ENCODE peak calls at places on chromosomes 13 and 19, in ten cellular contexts. One of them, this sample, is unnamed.

GRCh38 chr13:45219123-45219891 is 18.5 kb upstream of the KCTD4 start:
- DNase-seq in CD4-positive, alpha-beta memory T cell: no peak
- DNase-seq in lung: no peak
- DNase-seq in RWPE2: no peak
- DNase-seq in heart right ventricle: no peak
- DNase-seq in left ventricle myocardium inferior: no peak
- DNase-seq in A549: peak; percentile 9
- DNase-seq in psoas muscle: no peak
- DNase-seq in endodermal cell: no peak
- DNase-seq in hepatocyte: peak; percentile 23
- DNase-seq in this sample: peak; percentile 87

GRCh38 chr13:40494932-40495619 is 171.4 kb downstream of the FOXO1 start:
- DNase-seq in CD4-positive, alpha-beta memory T cell: peak; percentile 55
- DNase-seq in lung: no peak
- DNase-seq in psoas muscle: no peak
- DNase-seq in endodermal cell: no peak
- DNase-seq in heart right ventricle: no peak
- DNase-seq in A549: no peak
- DNase-seq in left ventricle myocardium inferior: no peak
- DNase-seq in hepatocyte: no peak
- DNase-seq in RWPE2: no peak
- DNase-seq in this sample: peak; percentile 22

GRCh38 chr13:41716236-41716635 is 244.7 kb downstream of the VWA8 start:
- DNase-seq in heart right ventricle: no peak
- DNase-seq in endodermal cell: no peak
- DNase-seq in CD4-positive, alpha-beta memory T cell: no peak
- DNase-seq in lung: no peak
- DNase-seq in RWPE2: no peak
- DNase-seq in hepatocyte: no peak
- DNase-seq in psoas muscle: no peak
- DNase-seq in A549: no peak
- DNase-seq in left ventricle myocardium inferior: no peak
- DNase-seq in this sample: no peak

GRCh38 chr19:33727331-33728028 is 69.2 kb upstream of the KCTD15 start:
- DNase-seq in lung: no peak
- DNase-seq in heart right ventricle: no peak
- DNase-seq in hepatocyte: no peak
- DNase-seq in left ventricle myocardium inferior: no peak
- DNase-seq in psoas muscle: no peak
- DNase-seq in RWPE2: no peak
- DNase-seq in CD4-positive, alpha-beta memory T cell: no peak
- DNase-seq in endodermal cell: no peak
- DNase-seq in A549: no peak
- DNase-seq in this sample: no peak

GRCh38 chr19:16365300-16365996 is 40.8 kb downstream of the KLF2 start:
- DNase-seq in lung: no peak
- DNase-seq in endodermal cell: no peak
- DNase-seq in psoas muscle: no peak
- DNase-seq in left ventricle myocardium inferior: no peak
- DNase-seq in RWPE2: no peak
- DNase-seq in CD4-positive, alpha-beta memory T cell: no peak
- DNase-seq in hepatocyte: peak; percentile 12
- DNase-seq in heart right ventricle: no peak
- DNase-seq in A549: no peak
- DNase-seq in this sample: peak; percentile 71

GRCh38 chr19:21586341-21587116 is 81.1 kb downstream of the ZNF429 start:
- DNase-seq in lung: no peak
- DNase-seq in A549: no peak
- DNase-seq in left ventricle myocardium inferior: peak; percentile 36
- DNase-seq in heart right ventricle: no peak
- DNase-seq in CD4-positive, alpha-beta memory T cell: no peak
- DNase-seq in endodermal cell: peak; percentile 72
- DNase-seq in psoas muscle: peak; percentile 18
- DNase-seq in RWPE2: no peak
- DNase-seq in hepatocyte: peak; percentile 30
- DNase-seq in this sample: no peak

GRCh38 chr19:1526066-1526778 is 2.3 kb downstream of the PLK5 start:
- DNase-seq in left ventricle myocardium inferior: no peak
- DNase-seq in heart right ventricle: no peak
- DNase-seq in CD4-positive, alpha-beta memory T cell: no peak
- DNase-seq in endodermal cell: no peak
- DNase-seq in psoas muscle: no peak
- DNase-seq in lung: no peak
- DNase-seq in hepatocyte: no peak
- DNase-seq in RWPE2: no peak
- DNase-seq in A549: no peak
- DNase-seq in this sample: no peak

GRCh38 chr13:23510979-23511735 is 59.1 kb upstream of the TNFRSF19 start:
- DNase-seq in CD4-positive, alpha-beta memory T cell: no peak
- DNase-seq in heart right ventricle: peak; percentile 40
- DNase-seq in endodermal cell: peak; percentile 53
- DNase-seq in lung: no peak
- DNase-seq in hepatocyte: peak; percentile 57
- DNase-seq in psoas muscle: no peak
- DNase-seq in RWPE2: no peak
- DNase-seq in A549: peak; percentile 51
- DNase-seq in left ventricle myocardium inferior: no peak
- DNase-seq in this sample: no peak

GRCh38 chr13:81639984-81640582 is 1299.2 kb upstream of the SPRY2 start:
- DNase-seq in A549: peak; percentile 1
- DNase-seq in hepatocyte: peak; percentile 38
- DNase-seq in lung: no peak
- DNase-seq in endodermal cell: no peak
- DNase-seq in RWPE2: no peak
- DNase-seq in left ventricle myocardium inferior: no peak
- DNase-seq in heart right ventricle: no peak
- DNase-seq in psoas muscle: no peak
- DNase-seq in CD4-positive, alpha-beta memory T cell: no peak
- DNase-seq in this sample: peak; percentile 30

GRCh38 chr19:13090511-13091231 is 12.0 kb downstream of the LYL1 start:
- DNase-seq in CD4-positive, alpha-beta memory T cell: no peak
- DNase-seq in lung: no peak
- DNase-seq in hepatocyte: no peak
- DNase-seq in endodermal cell: no peak
- DNase-seq in psoas muscle: no peak
- DNase-seq in left ventricle myocardium inferior: no peak
- DNase-seq in heart right ventricle: no peak
- DNase-seq in A549: no peak
- DNase-seq in RWPE2: peak; percentile 64
- DNase-seq in this sample: no peak

GRCh38 chr19:42270346-42271044 is 1.4 kb downstream of the CIC start:
- DNase-seq in heart right ventricle: peak; percentile 50
- DNase-seq in left ventricle myocardium inferior: no peak
- DNase-seq in RWPE2: peak; percentile 89
- DNase-seq in CD4-positive, alpha-beta memory T cell: peak; percentile 72
- DNase-seq in A549: peak; percentile 83
- DNase-seq in hepatocyte: no peak
- DNase-seq in lung: no peak
- DNase-seq in psoas muscle: peak; percentile 56
- DNase-seq in endodermal cell: no peak
- DNase-seq in this sample: peak; percentile 68
- H3K4me3 ChIP-seq in heart right ventricle: peak overlapping the region; percentile 66
- H3K4me3 ChIP-seq in left ventricle myocardium inferior: peak overlapping the region; percentile 71
- H3K4me3 ChIP-seq in RWPE2: peak overlapping the region; percentile 84
- H3K4me3 ChIP-seq in CD4-positive, alpha-beta memory T cell: peak overlapping the region; percentile 65
- H3K4me3 ChIP-seq in A549: peak overlapping the region; percentile 58
- H3K4me3 ChIP-seq in hepatocyte: peak overlapping the region; percentile 9
- H3K4me3 ChIP-seq in lung: peak overlapping the region; percentile 72
- H3K4me3 ChIP-seq in psoas muscle: peak overlapping the region; percentile 81
- H3K4me3 ChIP-seq in endodermal cell: peak overlapping the region; percentile 88
- H3K4me3 ChIP-seq in this sample: peak overlapping the region; percentile 72

GRCh38 chr19:56823956-56824355 is 16.6 kb downstream of the PEG3 start:
- DNase-seq in left ventricle myocardium inferior: no peak
- DNase-seq in endodermal cell: no peak
- DNase-seq in heart right ventricle: no peak
- DNase-seq in CD4-positive, alpha-beta memory T cell: no peak
- DNase-seq in hepatocyte: no peak
- DNase-seq in lung: peak; percentile 19
- DNase-seq in RWPE2: no peak
- DNase-seq in A549: no peak
- DNase-seq in psoas muscle: no peak
- DNase-seq in this sample: no peak
- H3K9me3 ChIP-seq in left ventricle myocardium inferior: no peaks in the 10 kb centered on the region
- H3K9me3 ChIP-seq in endodermal cell: peaks cover 94% of the 10 kb centered on the region
- H3K9me3 ChIP-seq in heart right ventricle: no peaks in the 10 kb centered on the region
- H3K9me3 ChIP-seq in CD4-positive, alpha-beta memory T cell: peaks cover 8% of the 10 kb centered on the region
- H3K9me3 ChIP-seq in hepatocyte: no peaks in the 10 kb centered on the region
- H3K9me3 ChIP-seq in lung: no peaks in the 10 kb centered on the region
- H3K9me3 ChIP-seq in RWPE2: no peaks in the 10 kb centered on the region
- H3K9me3 ChIP-seq in A549: peaks cover 65% of the 10 kb centered on the region
- H3K9me3 ChIP-seq in psoas muscle: no peaks in the 10 kb centered on the region
- H3K9me3 ChIP-seq in this sample: no peaks in the 10 kb centered on the region

DNA sequence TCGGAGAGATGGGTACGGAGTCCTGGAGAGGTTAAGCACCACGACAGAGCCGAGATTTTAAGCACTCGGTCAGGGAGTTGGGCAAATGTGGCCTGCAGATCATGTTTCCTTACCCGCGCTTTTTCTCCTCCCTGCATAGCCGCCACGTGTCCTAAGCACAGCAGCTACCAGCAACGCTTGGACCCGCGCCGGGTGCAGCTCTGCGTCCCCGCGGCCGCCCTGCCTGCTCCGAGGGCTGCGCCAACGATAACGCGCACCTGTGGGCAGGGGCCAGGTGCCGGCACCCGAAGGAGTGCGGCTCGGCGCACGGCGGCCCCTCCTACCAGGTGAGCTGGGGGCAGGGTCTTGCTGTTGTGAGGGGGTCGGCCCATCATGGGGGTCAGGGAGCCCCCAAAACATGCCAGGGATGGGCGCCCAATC is 24.8 kb upstream of the FXYD3 start:
- DNase-seq in A549: no peak
- DNase-seq in psoas muscle: no peak
- DNase-seq in lung: no peak
- DNase-seq in left ventricle myocardium inferior: no peak
- DNase-seq in hepatocyte: no peak
- DNase-seq in heart right ventricle: no peak
- DNase-seq in CD4-positive, alpha-beta memory T cell: no peak
- DNase-seq in endodermal cell: peak; percentile 80
- DNase-seq in RWPE2: no peak
- DNase-seq in this sample: no peak
- H3K4me3 ChIP-seq in A549: no peak overlapping the region
- H3K4me3 ChIP-seq in psoas muscle: peak overlapping the region; percentile 52
- H3K4me3 ChIP-seq in lung: no peak overlapping the region
- H3K4me3 ChIP-seq in left ventricle myocardium inferior: peak overlapping the region; percentile 38
- H3K4me3 ChIP-seq in hepatocyte: no peak overlapping the region
- H3K4me3 ChIP-seq in heart right ventricle: no peak overlapping the region
- H3K4me3 ChIP-seq in CD4-positive, alpha-beta memory T cell: no peak overlapping the region
- H3K4me3 ChIP-seq in endodermal cell: no peak overlapping the region
- H3K4me3 ChIP-seq in RWPE2: no peak overlapping the region
- H3K4me3 ChIP-seq in this sample: no peak overlapping the region

DNA sequence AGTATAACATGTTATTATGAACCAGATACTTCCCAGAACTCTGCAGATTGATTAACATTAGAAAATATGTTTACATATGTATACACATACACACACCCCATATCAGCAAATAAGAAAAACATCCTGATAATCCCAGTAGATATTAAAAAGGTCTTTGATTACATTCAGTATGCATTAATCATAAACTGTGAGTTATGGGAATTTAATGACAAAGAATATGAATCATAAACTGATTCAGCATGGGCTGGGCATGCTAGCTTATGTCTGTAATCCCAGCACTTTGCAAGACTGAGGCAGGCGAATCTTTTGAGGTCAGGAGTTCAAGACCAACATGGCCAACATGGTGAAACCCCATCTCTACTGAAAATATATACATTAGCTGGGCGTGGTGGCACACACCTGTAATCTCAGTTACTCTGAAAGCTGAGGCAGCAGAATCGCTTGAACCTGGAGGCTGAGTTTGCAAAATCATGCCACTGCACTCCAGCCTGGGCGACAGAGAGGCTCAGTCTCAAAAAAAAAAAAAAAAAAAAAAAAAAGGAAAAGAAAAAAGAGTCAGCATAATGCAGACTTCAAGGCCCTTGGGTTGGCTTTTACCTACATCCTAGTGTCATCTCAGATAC is 581.9 kb upstream of the PRR20A start:
- DNase-seq in A549: no peak
- DNase-seq in RWPE2: no peak
- DNase-seq in left ventricle myocardium inferior: no peak
- DNase-seq in hepatocyte: no peak
- DNase-seq in endodermal cell: no peak
- DNase-seq in heart right ventricle: no peak
- DNase-seq in psoas muscle: no peak
- DNase-seq in CD4-positive, alpha-beta memory T cell: no peak
- DNase-seq in lung: no peak
- DNase-seq in this sample: no peak
- H3K9me3 ChIP-seq in A549: no peaks in the 10 kb centered on the region
- H3K9me3 ChIP-seq in RWPE2: no peaks in the 10 kb centered on the region
- H3K9me3 ChIP-seq in left ventricle myocardium inferior: peaks cover 7% of the 10 kb centered on the region
- H3K9me3 ChIP-seq in hepatocyte: no peaks in the 10 kb centered on the region
- H3K9me3 ChIP-seq in endodermal cell: peaks cover 6% of the 10 kb centered on the region
- H3K9me3 ChIP-seq in heart right ventricle: no peaks in the 10 kb centered on the region
- H3K9me3 ChIP-seq in psoas muscle: no peaks in the 10 kb centered on the region
- H3K9me3 ChIP-seq in CD4-positive, alpha-beta memory T cell: no peaks in the 10 kb centered on the region
- H3K9me3 ChIP-seq in lung: no peaks in the 10 kb centered on the region
- H3K9me3 ChIP-seq in this sample: no peaks in the 10 kb centered on the region

DNA sequence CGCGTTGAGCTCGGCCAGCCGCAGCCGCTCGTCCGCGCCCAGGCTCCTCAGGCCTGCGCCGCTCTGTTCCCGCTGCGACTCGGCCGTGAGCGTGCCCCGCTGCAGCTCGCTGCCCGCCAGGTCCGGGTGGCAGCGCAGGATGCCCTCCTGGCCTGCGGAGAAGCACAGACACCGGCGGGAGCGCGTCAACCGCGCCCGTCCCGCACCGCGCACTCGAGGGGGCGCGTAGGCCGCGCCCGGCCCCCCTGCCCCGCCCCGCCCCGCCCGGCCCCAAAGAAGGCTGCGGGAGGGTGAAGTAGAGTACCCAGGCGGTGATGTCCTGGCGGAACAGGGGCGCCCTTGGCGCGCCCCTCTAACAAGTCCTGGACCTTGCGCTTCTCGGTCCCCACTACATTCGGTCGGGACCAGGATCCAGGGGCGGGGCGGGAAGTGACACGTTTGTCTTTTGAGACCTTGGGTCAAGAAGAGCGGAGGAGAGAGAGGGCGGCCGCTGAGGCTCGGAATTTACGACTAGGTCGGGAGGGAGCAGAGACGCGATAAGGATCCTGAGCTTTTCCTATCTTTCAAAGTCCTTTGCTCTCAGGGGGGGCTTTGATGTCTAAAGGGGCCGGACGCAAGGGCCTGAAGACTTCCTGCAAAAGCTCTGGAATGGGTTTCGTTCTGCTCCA is 9.3 kb upstream of the CDX2 start:
- DNase-seq in psoas muscle: no peak
- DNase-seq in CD4-positive, alpha-beta memory T cell: no peak
- DNase-seq in RWPE2: no peak
- DNase-seq in hepatocyte: peak; percentile 81
- DNase-seq in heart right ventricle: no peak
- DNase-seq in A549: no peak
- DNase-seq in left ventricle myocardium inferior: no peak
- DNase-seq in endodermal cell: peak; percentile 83
- DNase-seq in lung: no peak
- DNase-seq in this sample: peak; percentile 91
- H3K4me3 ChIP-seq in psoas muscle: peak overlapping the region; percentile 38
- H3K4me3 ChIP-seq in CD4-positive, alpha-beta memory T cell: no peak overlapping the region
- H3K4me3 ChIP-seq in RWPE2: no peak overlapping the region
- H3K4me3 ChIP-seq in hepatocyte: peak overlapping the region; percentile 36
- H3K4me3 ChIP-seq in heart right ventricle: no peak overlapping the region
- H3K4me3 ChIP-seq in A549: peak overlapping the region; percentile 31
- H3K4me3 ChIP-seq in left ventricle myocardium inferior: peak overlapping the region; percentile 41
- H3K4me3 ChIP-seq in endodermal cell: no peak overlapping the region
- H3K4me3 ChIP-seq in lung: no peak overlapping the region
- H3K4me3 ChIP-seq in this sample: peak overlapping the region; percentile 51